ENCODE peak calls at places on chromosomes 3 and 15, in four cellular contexts. B, O, Q and U are unnamed samples. For H3K9me3 and H3K36me3, the result is how much of the 10 kb centered on the place peaks cover.

GRCh38 chr3:125214738-125215137 is 2.2 kb upstream of the SLC12A8 start:
- DNase-seq in Q (no peak), B (no peak), O (no peak), U (no peak)

GRCh38 chr3:42960282-42960681 is 18.8 kb upstream of the GASK1A start:
- DNase-seq in B (peak), O (no peak), Q (no peak), U (no peak)

GRCh38 chr3:15185404-15185803 is 20.6 kb upstream of the CAPN7 start:
- DNase-seq in O (no peak), B (no peak), Q (no peak), U (no peak)

GRCh38 chr15:45702041-45702440 is 67.2 kb downstream of the SQOR start:
- DNase-seq in O (no peak), B (no peak), Q (no peak), U (peak)

GRCh38 chr3:105811518-105812193 is 57.2 kb downstream of the CBLB start:
- DNase-seq in O (no peak), Q (no peak), B (no peak), U (no peak)

GRCh38 chr3:11085078-11085840 is 69.0 kb upstream of the HRH1 start:
- DNase-seq in Q (no peak), O (no peak), B (peak), U (no peak)

GRCh38 chr3:158098834-158099424 is 7.3 kb downstream of the SHOX2 start:
- DNase-seq in B (no peak), Q (no peak), O (no peak), U (no peak)

GRCh38 chr15:29132786-29133185 is 136.8 kb downstream of the NSMCE3 start:
- DNase-seq in O (no peak), B (no peak), Q (no peak), U (no peak)

GRCh38 chr15:55627730-55628368 is 39.7 kb upstream of the PYGO1 start:
- DNase-seq in O (no peak), Q (no peak), B (peak), U (peak)

GRCh38 chr15:36599824-36600365 is 20.5 kb downstream of the CDIN1 start:
- DNase-seq in B (no peak), O (no peak), Q (no peak), U (no peak)

GRCh38 chr3:110859340-110859739 is 212.3 kb upstream of the NECTIN3 start:
- DNase-seq in Q (no peak), B (no peak), O (no peak), U (no peak)

GRCh38 chr15:86863226-86863915 is 783.7 kb downstream of the AGBL1 start:
- DNase-seq in Q (no peak), O (no peak), B (no peak), U (peak)
- H3K4me3 ChIP-seq in Q (no peak), O (no peak), B (no peak), U (no peak)

GRCh38 chr3:52600258-52600657 is 63.9 kb downstream of the UQCC5 start:
- DNase-seq in Q (no peak), B (no peak), O (no peak), U (no peak)
- H3K9me3 ChIP-seq in Q (under half), B (under half), O (under half), U (under half)

DNA sequence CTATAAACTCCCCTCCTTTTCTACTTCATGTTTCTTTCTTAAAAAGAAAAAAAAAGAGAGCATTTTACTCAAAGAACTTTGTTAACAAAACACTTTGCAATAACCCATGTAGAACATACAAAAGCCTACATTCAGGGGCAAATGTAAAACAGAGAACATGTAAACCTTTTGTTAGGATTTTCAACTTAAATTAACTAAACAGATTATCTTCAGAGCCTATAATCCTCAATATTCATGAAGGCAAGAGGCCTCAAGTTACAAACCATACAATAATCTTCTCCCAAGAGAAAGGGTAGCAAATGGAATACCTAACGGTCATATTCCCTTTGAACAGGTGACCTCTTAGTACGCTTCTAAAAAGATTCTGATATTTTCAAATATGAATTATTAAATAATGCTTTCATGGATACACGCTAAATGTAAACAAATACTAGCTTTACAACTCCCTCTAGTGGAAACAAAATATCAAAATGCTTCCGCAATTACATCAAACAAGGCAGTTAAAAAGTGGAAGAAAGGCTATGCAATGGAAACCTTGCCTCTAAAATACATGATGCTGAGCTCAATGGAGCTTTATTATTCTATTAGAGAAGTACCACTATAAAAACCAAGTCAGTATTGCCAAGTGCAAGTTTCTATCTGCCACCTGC is 9.9 kb downstream of the CEP152 start:
- DNase-seq in B (peak), Q (no peak), O (no peak), U (no peak)
- H3K36me3 ChIP-seq in B (under half), Q (under half), O (under half), U (under half)

DNA sequence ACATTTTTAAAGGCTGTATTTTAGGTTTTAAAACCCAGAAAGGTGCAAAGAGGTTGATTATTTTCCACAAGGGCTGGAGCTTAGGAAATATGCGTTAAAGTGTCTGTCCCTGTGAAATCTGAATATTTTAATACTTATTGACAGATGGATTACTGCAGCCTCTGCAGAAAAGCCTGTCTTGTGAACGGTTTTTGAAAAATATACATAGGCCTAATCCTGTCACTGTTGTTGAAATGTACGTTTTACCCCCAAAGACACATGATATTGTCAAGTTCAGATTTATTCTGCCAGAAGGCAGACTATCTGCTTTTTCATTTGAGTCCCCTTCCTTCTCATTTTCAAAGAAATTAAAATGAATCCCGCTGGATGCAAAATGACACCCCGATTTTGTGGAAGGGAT is 2.2 kb upstream of the BCL6 start:
- DNase-seq in B (no peak), Q (no peak), O (no peak), U (no peak)
- H3K4me3 ChIP-seq in B (no peak), Q (no peak), O (peak), U (no peak)

GRCh38 chr15:38975282-38975990 is 410.8 kb upstream of the RASGRP1 start:
- DNase-seq in Q (no peak), B (no peak), O (no peak), U (no peak)
- H3K9me3 ChIP-seq in Q (under half), B (under half), O (under half), U (under half)

GRCh38 chr3:194434503-194434902 is 35.4 kb upstream of the GP5 start:
- DNase-seq in Q (no peak), B (no peak), O (no peak), U (no peak)

GRCh38 chr3:194431553-194431952 is 32.5 kb upstream of the GP5 start:
- DNase-seq in Q (no peak), B (no peak), O (no peak), U (no peak)
- H3K36me3 ChIP-seq in Q (under half), B (half or more), O (half or more), U (half or more)